ENCODE peak calls at places on chromosomes 13 and 19, in six cellular contexts. Q, U, H, R, P and D are unnamed samples.

GRCh38 chr19:39172700-39173501 is 23.9 kb upstream of the NCCRP1 start:
- DNase-seq in R (no peak), Q (no peak), H (no peak), P (no peak), U (no peak), D (no peak)

GRCh38 chr13:110448677-110449076 is 112.8 kb downstream of the RAB20 start:
- DNase-seq in R (no peak), H (no peak), P (no peak), U (no peak), Q (no peak), D (no peak)

GRCh38 chr13:24264976-24265375 is 44.4 kb upstream of the C1QTNF9 start:
- DNase-seq in U (no peak), H (no peak), R (no peak), P (peak), Q (no peak), D (peak)

GRCh38 chr19:50461066-50461875 is 15.0 kb upstream of the EMC10 start:
- DNase-seq in R (no peak), Q (peak), U (peak), H (peak), P (peak), D (peak)

GRCh38 chr13:34308725-34309124 is 490.8 kb downstream of the RFC3 start:
- DNase-seq in Q (no peak), R (no peak), P (no peak), U (no peak), H (no peak), D (no peak)

GRCh38 chr13:27261376-27261775 is 9.3 kb upstream of the RASL11A start:
- DNase-seq in Q (no peak), R (no peak), H (no peak), P (no peak), U (no peak), D (no peak)

GRCh38 chr19:45439569-45440258 is 16.0 kb upstream of the ERCC1 start:
- DNase-seq in U (peak), P (peak), R (no peak), H (peak), Q (peak), D (peak)

GRCh38 chr13:26923824-26924605 is 163.4 kb upstream of the GPR12 start:
- DNase-seq in R (no peak), U (peak), H (no peak), P (peak), Q (no peak), D (no peak)

GRCh38 chr13:50617134-50617721 is 226.3 kb downstream of the DLEU7 start:
- DNase-seq in Q (no peak), R (peak), H (no peak), U (no peak), P (no peak), D (no peak)

GRCh38 chr13:80430561-80430960 is 89.6 kb upstream of the SPRY2 start:
- DNase-seq in H (no peak), Q (no peak), P (no peak), U (no peak), R (no peak), D (no peak)

GRCh38 chr13:33281951-33282595 is 3.5 kb downstream of the STARD13 start:
- DNase-seq in P (no peak), R (no peak), U (no peak), H (no peak), Q (no peak), D (no peak)

GRCh38 chr19:2047449-2048103 is 3.5 kb downstream of the MKNK2 start:
- DNase-seq in P (peak), R (no peak), H (no peak), Q (peak), U (peak), D (peak)

GRCh38 chr13:24187185-24187584 is 26.7 kb downstream of the SPATA13 start:
- DNase-seq in P (no peak), U (peak), H (no peak), R (no peak), Q (no peak), D (no peak)

GRCh38 chr19:45477713-45478453 is 10.1 kb downstream of the FOSB start:
- DNase-seq in Q (no peak), R (no peak), U (peak), H (no peak), P (no peak), D (peak)

GRCh38 chr19:1874554-1875185 is 10.6 kb downstream of the ABHD17A start:
- DNase-seq in Q (no peak), P (no peak), U (no peak), R (no peak), H (no peak), D (no peak)

GRCh38 chr13:106143930-106144709 is 391.3 kb downstream of the EFNB2 start:
- DNase-seq in H (no peak), Q (no peak), U (peak), P (peak), R (no peak), D (no peak)

GRCh38 chr13:108919036-108919907 is 289.9 kb downstream of the MYO16 start:
- DNase-seq in U (no peak), H (no peak), Q (peak), P (no peak), R (no peak), D (no peak)

GRCh38 chr13:94612050-94612449 is 10.4 kb downstream of the GPR180 start:
- DNase-seq in Q (no peak), R (no peak), H (no peak), U (no peak), P (no peak), D (no peak)

GRCh38 chr19:55342044-55342531 is 2.4 kb downstream of the KMT5C start:
- DNase-seq in R (no peak), H (no peak), P (no peak), U (no peak), Q (no peak), D (no peak)

GRCh38 chr19:3045885-3046603 is 16.3 kb downstream of the TLE5 start:
- DNase-seq in P (no peak), Q (no peak), H (no peak), U (no peak), R (no peak), D (no peak)

GRCh38 chr19:46394398-46394797 is 19.0 kb downstream of the CCDC8 start:
- DNase-seq in U (no peak), P (no peak), Q (no peak), H (no peak), R (no peak), D (no peak)

GRCh38 chr13:39417131-39417530 is 185.9 kb downstream of the LHFPL6 start:
- DNase-seq in R (no peak), P (peak), Q (no peak), H (no peak), U (no peak), D (no peak)

GRCh38 chr19:30167976-30168635 is 204.1 kb upstream of the ZNF536 start:
- DNase-seq in R (no peak), Q (no peak), H (no peak), P (no peak), U (no peak), D (no peak)
- TF ChIP-seq CTCF in R (no peak), Q (no peak), H (no peak), P (no peak), U (no peak), D (no peak)

DNA sequence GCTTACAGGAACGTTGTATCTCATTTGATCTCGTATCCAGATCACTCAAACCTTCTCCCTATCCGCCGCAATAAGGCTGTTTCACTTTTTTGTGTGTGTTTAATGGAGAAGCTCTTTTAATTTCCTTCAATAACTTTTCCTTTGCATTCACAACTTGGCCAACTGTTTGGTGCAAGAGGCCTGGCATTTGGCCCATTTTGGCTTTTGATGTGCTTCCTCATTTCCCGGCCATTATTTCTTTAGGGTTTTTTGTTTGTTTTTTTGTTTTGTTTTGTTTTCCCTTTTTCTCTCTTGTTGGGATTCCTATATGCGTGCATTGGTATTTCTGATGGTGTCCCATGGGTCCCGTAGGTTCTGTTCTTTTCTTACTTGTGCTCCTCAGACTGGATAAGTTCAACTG is 6.1 kb upstream of the UPF3A start:
- DNase-seq in P (no peak), Q (no peak), R (no peak), U (no peak), H (no peak), D (no peak)
- H3K4me3 ChIP-seq in P (no peak), Q (no peak), R (no peak), U (no peak), H (no peak), D (no peak)

GRCh38 chr19:13153627-13154240 is 3.5 kb downstream of the IER2 start:
- DNase-seq in Q (no peak), H (no peak), R (no peak), P (peak), U (peak), D (peak)
- TF ChIP-seq CTCF in Q (no peak), H (peak), R (no peak), P (no peak), U (peak), D (no peak)

GRCh38 chr19:9819590-9819898 is 665 bp upstream of the FBXL12 start:
- DNase-seq in Q (peak), U (no peak), P (no peak), R (no peak), H (no peak), D (no peak)

GRCh38 chr19:9818175-9818733 is 625 bp downstream of the FBXL12 start:
- DNase-seq in H (no peak), P (no peak), Q (no peak), R (no peak), U (no peak), D (no peak)

GRCh38 chr19:9823816-9824215 is 3.9 kb upstream of the UBL5 start:
- DNase-seq in H (no peak), P (no peak), R (no peak), Q (no peak), U (no peak), D (no peak)

DNA sequence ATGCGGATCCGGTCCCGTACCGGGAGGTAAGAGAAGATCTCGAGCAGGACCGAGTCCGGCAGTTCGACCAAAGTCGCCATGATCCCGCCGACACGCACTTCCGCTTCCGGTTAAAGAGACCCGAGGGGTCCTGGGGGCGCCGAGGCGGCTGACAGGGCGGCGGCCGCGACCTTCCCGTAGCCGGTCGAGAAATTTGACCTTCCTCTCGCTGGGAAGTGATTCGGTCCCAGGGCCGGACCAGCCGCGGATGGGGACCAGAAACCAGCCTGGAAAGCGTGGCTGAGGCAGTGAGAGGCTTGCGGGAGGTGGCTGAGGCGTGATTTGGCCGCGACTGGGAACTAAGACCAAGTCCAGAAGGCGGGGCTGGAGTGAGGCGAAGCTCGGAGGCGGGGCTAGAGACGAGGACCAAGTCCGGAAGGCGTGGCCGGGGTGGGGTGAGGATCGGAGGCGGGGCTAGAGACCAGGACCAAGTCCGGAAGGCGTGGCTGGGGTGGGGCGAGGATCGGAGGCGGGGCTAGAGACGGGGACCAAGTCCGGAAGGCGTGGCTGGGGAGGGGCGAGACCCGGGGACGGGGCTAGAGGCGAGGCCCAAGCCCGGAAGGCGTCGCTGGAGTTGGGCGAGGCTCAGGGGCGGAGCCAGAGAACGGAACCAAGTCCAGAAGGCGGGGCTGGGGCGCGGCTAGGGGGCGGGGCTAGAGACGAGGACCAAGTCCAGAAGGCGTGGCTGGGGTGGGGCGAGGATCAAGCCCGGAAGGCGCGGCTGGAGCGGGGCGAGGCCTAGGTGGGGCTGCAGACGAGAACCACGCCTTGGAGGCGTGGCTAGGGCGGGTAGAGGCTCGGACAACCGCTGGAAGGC is at the start of gene FBXL12:
- DNase-seq in U (peak), R (peak), P (peak), H (peak), Q (peak), D (peak)
- H3K4me3 ChIP-seq in U (peak), R (peak), P (peak), H (peak), Q (peak), D (peak)

GRCh38 chr13:113730831-113731191 is 28.2 kb upstream of the TMEM255B start:
- DNase-seq in P (no peak), H (no peak), U (no peak), Q (no peak), R (no peak), D (no peak)
- TF ChIP-seq CTCF in P (no peak), H (peak), U (no peak), Q (no peak), R (no peak), D (no peak)

GRCh38 chr19:42394751-42395150 is 4.7 kb upstream of the CNFN start:
- DNase-seq in H (no peak), P (no peak), Q (no peak), R (no peak), U (no peak), D (no peak)

GRCh38 chr19:42396542-42397314 is 6.6 kb upstream of the CNFN start:
- DNase-seq in U (peak), P (peak), H (peak), Q (peak), R (peak), D (peak)

GRCh38 chr19:42397315-42398166 is 7.4 kb upstream of the CNFN start:
- DNase-seq in U (no peak), P (no peak), H (no peak), R (no peak), Q (peak), D (no peak)

GRCh38 chr19:42392165-42392564 is 2.1 kb upstream of the CNFN start:
- DNase-seq in P (no peak), U (no peak), R (no peak), H (no peak), Q (no peak), D (no peak)

DNA sequence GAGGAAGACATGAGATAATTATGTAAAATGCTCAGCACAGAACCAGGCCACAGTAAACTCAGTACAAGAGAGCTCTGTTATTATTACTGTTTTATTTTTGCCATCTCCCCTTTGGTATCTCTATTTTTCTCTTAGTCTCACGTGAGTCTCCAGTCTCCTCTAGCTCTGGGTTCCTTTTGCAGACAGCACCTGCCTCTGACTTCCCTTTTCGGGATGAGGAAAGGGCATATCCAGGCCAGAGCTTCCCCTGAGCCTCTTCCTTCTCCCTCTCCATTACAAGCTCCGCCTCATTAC is 6.1 kb upstream of the CNFN start:
- DNase-seq in P (no peak), U (no peak), R (no peak), H (no peak), Q (no peak), D (no peak)
- H3K4me3 ChIP-seq in P (no peak), U (no peak), R (peak), H (peak), Q (peak), D (peak)

GRCh38 chr13:42816538-42816937 is 35.2 kb downstream of the FAM216B start:
- DNase-seq in Q (no peak), P (no peak), U (no peak), H (no peak), R (no peak), D (no peak)
- TF ChIP-seq CTCF in Q (no peak), P (no peak), U (peak), H (no peak), R (no peak), D (no peak)

DNA sequence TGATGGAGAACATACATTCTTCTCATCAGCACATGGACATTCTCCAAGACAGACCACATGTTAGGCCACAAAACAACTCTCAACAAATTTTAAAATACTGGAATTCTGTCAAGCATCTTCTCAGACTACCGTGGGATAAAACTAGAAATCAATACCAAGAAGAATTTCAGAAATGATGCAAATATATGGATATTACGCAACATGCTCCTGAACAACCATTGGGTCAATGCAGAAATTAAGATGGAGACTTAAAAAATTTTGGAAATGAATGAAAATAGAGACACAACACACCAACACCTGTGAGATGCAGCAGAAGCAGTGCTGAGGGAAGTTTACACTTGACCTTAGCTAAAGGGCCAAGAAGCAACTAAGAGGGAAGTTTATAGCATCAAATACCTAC is 162.8 kb downstream of the CACNA1A start:
- DNase-seq in P (no peak), U (no peak), Q (no peak), R (no peak), H (no peak), D (no peak)
- H3K4me3 ChIP-seq in P (no peak), U (no peak), Q (no peak), R (no peak), H (no peak), D (no peak)

GRCh38 chr19:30222428-30222873 is 149.7 kb upstream of the ZNF536 start:
- DNase-seq in Q (peak), P (peak), R (no peak), H (no peak), U (peak), D (peak)
- TF ChIP-seq CTCF in Q (peak), P (peak), R (peak), H (peak), U (peak), D (peak)

DNA sequence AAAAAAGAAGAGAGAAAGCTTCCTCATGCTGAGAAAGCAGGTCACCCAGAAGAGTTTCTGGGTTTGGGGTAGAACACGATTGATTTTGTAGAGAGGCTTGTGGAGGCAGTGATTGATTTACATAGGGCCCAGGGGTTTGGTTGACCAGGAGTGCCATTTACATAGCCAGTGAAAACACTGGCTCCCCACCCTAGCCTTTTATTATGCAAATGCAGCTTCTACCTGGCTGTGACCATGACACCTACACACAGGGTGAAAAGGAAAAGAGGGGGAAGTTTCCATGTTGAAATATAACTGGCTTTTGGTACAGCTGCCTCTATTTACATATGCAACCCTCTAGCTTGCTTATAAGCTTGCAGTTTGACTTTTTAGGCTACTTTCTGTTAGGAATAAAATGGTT is 62.0 kb downstream of the ZNF100 start:
- DNase-seq in U (no peak), Q (no peak), P (no peak), H (no peak), R (no peak), D (no peak)
- H3K4me3 ChIP-seq in U (no peak), Q (no peak), P (no peak), H (no peak), R (no peak), D (no peak)